ENCODE peak calls at places on chromosomes 5 and 9, in six cellular contexts. U, A, D, Q, J and R are unnamed samples.
A peak's percentile ranks its signal among the peaks of the same experiment; 100 is the strongest.

GRCh38 chr9:99127372-99128132 is 22.6 kb downstream of the TGFBR1 start:
- DNase-seq in J (no peak), D (no peak), U (no peak), A (no peak), Q (no peak), R (no peak)

GRCh38 chr5:137234973-137235943 is 263.9 kb downstream of the SPOCK1 start:
- DNase-seq in Q (no peak), U (no peak), J (no peak), A (no peak), D (no peak), R (no peak)

GRCh38 chr5:169249001-169249400 is 51.9 kb downstream of the SLIT3 start:
- DNase-seq in A (no peak), D (no peak), J (no peak), U (no peak), Q (no peak), R (no peak)

GRCh38 chr9:3507395-3508077 is 18.3 kb downstream of the RFX3 start:
- DNase-seq in U (no peak), A (no peak), Q (no peak), D (no peak), J (no peak), R (no peak)

GRCh38 chr9:90034071-90034470 is 429.3 kb downstream of the GADD45G start:
- DNase-seq in U (no peak), A (no peak), D (no peak), J (no peak), Q (no peak), R (no peak)

GRCh38 chr5:149893403-149893931 is 51.1 kb downstream of the PDE6A start:
- DNase-seq in Q (no peak), U (no peak), J (no peak), D (no peak), A (no peak), R (no peak)

GRCh38 chr5:1197876-1198666 is 3.3 kb upstream of the SLC6A19 start:
- DNase-seq in D (no peak), J (no peak), A (no peak), Q (no peak), U (no peak), R (peak; percentile 20)

GRCh38 chr5:65338606-65339151 is 143.0 kb downstream of the ADAMTS6 start:
- DNase-seq in U (no peak), J (peak; percentile 21), Q (no peak), D (no peak), A (peak; percentile 18), R (no peak)

GRCh38 chr5:169300468-169301385 is at the start of gene SLIT3:
- DNase-seq in Q (peak; percentile 61), A (peak; percentile 65), J (peak; percentile 75), D (peak; percentile 89), U (peak; percentile 48), R (no peak)

DNA sequence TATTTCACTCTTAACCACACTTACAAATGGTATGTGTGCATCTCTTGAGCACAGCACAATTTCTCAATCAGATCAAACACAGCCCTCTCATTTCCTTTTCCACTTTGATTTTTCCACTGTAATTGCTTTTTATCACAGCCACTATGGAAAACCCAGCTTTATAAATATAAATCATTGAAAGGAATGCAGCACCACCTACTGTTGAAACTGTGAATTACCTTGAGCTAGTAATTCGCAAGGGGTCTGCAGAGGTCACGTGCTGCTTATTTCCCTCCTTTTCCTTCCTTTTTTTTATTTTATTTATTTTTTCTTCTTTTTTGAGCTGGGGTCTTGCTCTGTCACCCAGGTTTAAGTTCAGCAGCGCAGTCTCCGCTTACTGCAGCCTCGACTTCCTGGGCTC is 76.9 kb downstream of the CDH6 start:
- DNase-seq in Q (no peak), A (no peak), U (no peak), D (no peak), J (no peak), R (no peak)
- TF ChIP-seq CTCF in Q (no peak), A (peak; percentile 36), U (peak; percentile 36), D (peak; percentile 42), J (peak; percentile 81), R (peak; percentile 43)

GRCh38 chr9:88387035-88387732 is 1.1 kb upstream of the SPIN1 start:
- DNase-seq in Q (no peak), J (no peak), A (peak; percentile 23), D (peak; percentile 52), U (peak; percentile 76), R (peak; percentile 70)

GRCh38 chr9:88388203-88388885 is at the start of gene SPIN1:
- DNase-seq in A (peak; percentile 79), D (peak; percentile 77), U (peak; percentile 81), Q (peak; percentile 73), J (peak; percentile 80), R (peak; percentile 84)

GRCh38 chr9:88390371-88390990 is 2.2 kb downstream of the SPIN1 start:
- DNase-seq in A (no peak), Q (no peak), J (no peak), D (no peak), U (no peak), R (no peak)

GRCh38 chr9:88387733-88388202 is 476 bp upstream of the SPIN1 start:
- DNase-seq in U (peak; percentile 64), D (peak; percentile 43), A (peak; percentile 40), Q (peak; percentile 52), J (peak; percentile 55), R (peak; percentile 69)

GRCh38 chr9:88388886-88389617 is 808 bp downstream of the SPIN1 start:
- DNase-seq in U (peak; percentile 61), D (peak; percentile 61), A (peak; percentile 55), Q (no peak), J (peak; percentile 63), R (peak; percentile 69)
- TF ChIP-seq CTCF in U (no peak), D (no peak), A (no peak), Q (no peak), J (no peak), R (no peak)

DNA sequence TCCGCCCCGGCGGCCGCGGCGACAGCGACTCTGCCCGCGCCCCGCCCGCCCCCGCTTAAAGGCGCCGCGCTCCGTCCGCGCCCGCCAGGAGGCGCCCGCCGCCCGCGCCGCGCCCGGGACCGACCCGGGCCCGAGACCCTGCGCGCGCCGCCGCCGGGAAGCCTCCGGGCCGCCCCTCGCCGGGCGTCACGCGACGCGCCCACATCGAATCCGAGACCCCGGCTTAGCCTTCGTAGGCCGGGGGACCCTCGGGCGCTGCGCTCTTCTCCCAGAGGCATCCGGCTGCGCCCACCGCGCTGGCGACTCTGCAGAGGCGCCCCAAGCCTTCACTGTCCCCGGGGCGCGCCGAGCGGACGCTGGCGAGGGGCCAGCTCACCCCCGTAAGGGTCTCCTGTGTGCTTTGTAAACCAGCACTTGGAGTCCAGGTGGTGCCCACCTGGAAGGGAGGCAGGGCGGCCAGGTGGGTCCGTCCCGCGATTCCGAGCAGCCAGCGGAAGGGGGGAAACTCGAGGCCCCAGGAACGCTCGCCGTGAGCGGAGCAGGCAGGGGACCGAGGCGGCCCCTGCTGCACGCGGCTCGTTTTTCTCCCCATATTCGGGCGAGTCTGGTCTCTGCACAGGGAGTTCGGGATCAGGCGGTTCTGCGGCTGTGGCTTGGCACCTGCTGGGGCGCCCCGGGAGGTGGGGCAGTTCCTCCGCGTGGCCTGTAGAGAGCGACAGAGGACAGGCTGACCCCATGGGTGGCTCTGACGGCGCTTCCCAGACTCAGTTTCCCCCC is 432 bp upstream of the ABCA2 start:
- DNase-seq in D (no peak), U (peak; percentile 83), A (peak; percentile 77), Q (peak; percentile 73), J (peak; percentile 62), R (peak; percentile 82)
- TF ChIP-seq CTCF in D (peak; percentile 66), U (peak; percentile 25), A (peak; percentile 29), Q (peak; percentile 53), J (peak; percentile 9), R (peak; percentile 7)

GRCh38 chr9:21153688-21154608 is 12.3 kb upstream of the IFNW1 start:
- DNase-seq in A (no peak), Q (no peak), J (no peak), D (no peak), U (no peak), R (peak; percentile 38)
- TF ChIP-seq CTCF in A (no peak), Q (no peak), J (no peak), D (no peak), U (no peak), R (peak; percentile 16)

DNA sequence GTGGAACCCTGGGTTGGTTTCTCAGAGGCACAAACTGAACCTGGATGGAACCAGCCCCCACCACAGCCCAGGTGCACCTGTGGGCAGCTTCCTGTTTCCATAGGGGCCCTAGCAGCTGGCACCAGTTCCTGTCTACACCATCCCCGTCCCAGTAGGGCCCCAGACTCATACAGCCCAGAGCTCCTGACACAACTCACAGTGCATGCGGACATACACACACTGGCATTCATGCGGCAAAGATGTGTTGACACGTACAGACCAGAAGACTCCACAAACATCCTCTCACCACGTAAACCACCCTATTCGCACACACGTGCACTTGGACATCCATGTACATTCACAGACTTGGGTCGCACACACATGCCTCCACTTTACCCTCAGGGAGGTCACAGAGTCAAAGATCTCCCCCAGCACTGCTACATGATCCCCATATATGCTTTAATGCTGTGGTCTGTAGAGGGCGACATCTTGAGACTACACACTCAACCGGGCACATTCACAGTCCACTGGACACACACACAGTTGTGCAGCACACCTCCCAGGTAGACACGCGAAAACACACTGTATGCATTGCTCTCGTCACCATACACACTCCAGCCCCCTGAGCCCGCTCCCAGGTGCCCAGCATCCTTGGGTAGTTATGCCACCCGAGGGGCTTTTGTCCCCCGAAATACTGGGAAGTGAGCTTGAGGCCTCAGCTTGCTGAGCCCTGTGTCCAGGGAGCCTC is 22.4 kb downstream of the CXXC5 start:
- DNase-seq in Q (no peak), U (no peak), D (peak; percentile 53), J (no peak), A (no peak), R (no peak)
- TF ChIP-seq CTCF in Q (no peak), U (no peak), D (peak; percentile 26), J (no peak), A (no peak), R (peak; percentile 15)